ENCODE peak calls at places on chromosomes 1 and 21, in eight cellular contexts. K, F, W, T, U, C, B and O are unnamed samples.

GRCh38 chr1:25011966-25012625 is 82.0 kb upstream of the RUNX3 start:
- DNase-seq in K (no peak), F (no peak), W (no peak), T (no peak), U (no peak), C (no peak), B (no peak), O (no peak)

GRCh38 chr21:17523007-17523451 is 10.2 kb downstream of the CXADR start:
- DNase-seq in K (no peak), F (no peak), W (no peak), T (no peak), U (no peak), C (no peak), B (no peak), O (no peak)

GRCh38 chr21:40118527-40118926 is 251.3 kb downstream of the PCP4 start:
- DNase-seq in K (peak), F (no peak), W (no peak), T (no peak), U (no peak), C (no peak), B (no peak), O (no peak)

GRCh38 chr1:83836543-83836942 is 162.4 kb downstream of the TTLL7 start:
- DNase-seq in K (no peak), F (no peak), W (no peak), T (no peak), U (no peak), C (no peak), B (no peak), O (no peak)

GRCh38 chr1:244361764-244362473 is 89.8 kb downstream of the ADSS2 start:
- DNase-seq in K (peak), F (peak), W (no peak), T (no peak), U (no peak), C (no peak), B (no peak), O (no peak)

GRCh38 chr1:203461717-203462116 is 13.9 kb upstream of the PRELP start:
- DNase-seq in K (peak), F (no peak), W (no peak), T (no peak), U (no peak), C (no peak), B (no peak), O (no peak)

GRCh38 chr1:58783090-58783992 is 506 bp downstream of the JUN start:
- DNase-seq in K (peak), F (peak), W (peak), T (peak), U (peak), C (peak), B (peak), O (peak)

GRCh38 chr1:162502928-162503327 is 5.3 kb downstream of the UHMK1 start:
- DNase-seq in K (no peak), F (no peak), W (no peak), T (no peak), U (no peak), C (no peak), B (no peak), O (no peak)